ENCODE peak calls at places on chromosomes 11 and 22, in four cellular contexts. L, M, Q and W are unnamed samples.

GRCh38 chr22:50731811-50732624 is 6.0 kb upstream of the ACR start:
- DNase-seq in Q (peak), M (peak), L (no peak), W (no peak)

GRCh38 chr11:15379483-15379882 is 264.8 kb downstream of the INSC start:
- DNase-seq in Q (no peak), M (no peak), L (no peak), W (no peak)

GRCh38 chr22:47245786-47246185 is 483.3 kb downstream of the TBC1D22A start:
- DNase-seq in M (no peak), L (no peak), Q (no peak), W (no peak)

GRCh38 chr11:63762662-63763505 is 5.7 kb downstream of the ZFTA start:
- DNase-seq in Q (peak), L (peak), M (no peak), W (no peak)

GRCh38 chr11:17230867-17231851 is 23.4 kb upstream of the PIK3C2A start:
- DNase-seq in L (no peak), M (peak), Q (no peak), W (no peak)

GRCh38 chr11:100833276-100833675 is 146.2 kb downstream of the ARHGAP42 start:
- DNase-seq in M (no peak), Q (no peak), L (no peak), W (no peak)

GRCh38 chr22:22197993-22198402 is 46.6 kb upstream of the VPREB1 start:
- DNase-seq in M (no peak), L (no peak), Q (no peak), W (no peak)

GRCh38 chr22:38727530-38728451 is 22.0 kb downstream of the GTPBP1 start:
- DNase-seq in Q (no peak), L (no peak), M (no peak), W (no peak)

GRCh38 chr11:99383628-99384300 is 363.0 kb downstream of the CNTN5 start:
- DNase-seq in L (no peak), Q (no peak), M (no peak), W (no peak)

GRCh38 chr11:89293966-89294679 is 116.4 kb downstream of the TYR start:
- DNase-seq in L (no peak), Q (no peak), M (no peak), W (no peak)

GRCh38 chr11:108961095-108961494 is 296.2 kb downstream of the DDX10 start:
- DNase-seq in Q (no peak), M (no peak), L (no peak), W (no peak)

GRCh38 chr22:31739795-31740201 is 10.1 kb downstream of the PRR14L start:
- DNase-seq in M (no peak), L (no peak), Q (no peak), W (no peak)